ENCODE peak calls at places on chromosomes 1 and 21, in seven cellular contexts. L, Q, P, I, T, U and S are unnamed samples.
A peak's percentile ranks its signal among the peaks of the same experiment; 100 is the strongest.

GRCh38 chr1:41366428-41367101 is 5.3 kb downstream of the FOXO6 start:
- DNase-seq in P (peak; percentile 48), Q (peak; percentile 37), L (peak; percentile 68), T (peak; percentile 19), I (no peak), U (no peak), S (no peak)

GRCh38 chr1:36982708-36983107 is 51.6 kb downstream of the GRIK3 start:
- DNase-seq in Q (no peak), P (no peak), I (no peak), U (no peak), T (no peak), L (no peak), S (no peak)

GRCh38 chr21:46183910-46184624 is at the start of gene SPATC1L:
- DNase-seq in T (peak; percentile 14), L (peak; percentile 75), Q (peak; percentile 30), P (peak; percentile 86), U (peak; percentile 71), I (peak; percentile 72), S (peak; percentile 84)

GRCh38 chr1:18866314-18866713 is 6.9 kb upstream of the TAS1R2 start:
- DNase-seq in U (no peak), L (no peak), T (no peak), Q (no peak), I (no peak), P (no peak), S (no peak)

GRCh38 chr1:77582905-77583304 is 99.6 kb downstream of the ZZZ3 start:
- DNase-seq in L (no peak), U (no peak), I (no peak), Q (no peak), T (no peak), P (no peak), S (no peak)

GRCh38 chr1:153688283-153688682 is 9.8 kb downstream of the NPR1 start:
- DNase-seq in L (no peak), I (no peak), P (no peak), Q (no peak), T (no peak), U (no peak), S (no peak)

GRCh38 chr1:52636701-52637695 is 4.0 kb downstream of the SHISAL2A start:
- DNase-seq in P (peak; percentile 14), U (no peak), I (peak; percentile 94), L (no peak), T (peak; percentile 58), Q (peak; percentile 61), S (no peak)

GRCh38 chr1:107830546-107830945 is 134.4 kb downstream of the VAV3 start:
- DNase-seq in U (no peak), T (no peak), Q (no peak), L (no peak), P (no peak), I (no peak), S (no peak)

GRCh38 chr1:110639724-110640386 is 33.7 kb upstream of the KCNA2 start:
- DNase-seq in U (no peak), P (no peak), L (no peak), T (no peak), Q (no peak), I (peak; percentile 75), S (no peak)

GRCh38 chr1:70134148-70134547 is 71.2 kb downstream of the LRRC40 start:
- DNase-seq in Q (no peak), I (no peak), U (no peak), L (peak; percentile 57), T (no peak), P (peak; percentile 18), S (peak; percentile 51)